ENCODE peak calls at places on chromosome 4, in nine cellular contexts. U, J, E, O, W, R, F, G and B are unnamed samples.
A peak's percentile ranks its signal among the peaks of the same experiment; 100 is the strongest.

GRCh38 chr4:95091272-95091671 is 333.5 kb downstream of the BMPR1B start:
- DNase-seq in U (no peak), J (no peak), E (no peak), O (no peak), W (peak; percentile 21), R (no peak), F (no peak), G (peak; percentile 48), B (no peak)

GRCh38 chr4:84673475-84674230 is 90.7 kb downstream of the CDS1 start:
- DNase-seq in U (no peak), J (peak; percentile 81), E (no peak), O (no peak), W (no peak), R (peak; percentile 76), F (no peak), G (peak; percentile 95), B (no peak)

GRCh38 chr4:169283114-169283509 is 12.4 kb upstream of the SH3RF1 start:
- DNase-seq in U (no peak), J (no peak), E (no peak), O (no peak), W (no peak), R (no peak), F (no peak), G (peak; percentile 86), B (no peak)

GRCh38 chr4:140037353-140038030 is 116.5 kb downstream of the MAML3 start:
- DNase-seq in U (no peak), J (no peak), E (no peak), O (no peak), W (no peak), R (peak; percentile 61), F (no peak), G (peak; percentile 95), B (no peak)

GRCh38 chr4:161949941-161950725 is 213.7 kb downstream of the FSTL5 start:
- DNase-seq in U (no peak), J (no peak), E (no peak), O (peak; percentile 22), W (no peak), R (peak; percentile 1), F (no peak), G (no peak), B (no peak)

GRCh38 chr4:168551211-168551610 is 54.4 kb downstream of the PALLD start:
- DNase-seq in U (no peak), J (peak; percentile 46), E (no peak), O (no peak), W (no peak), R (peak; percentile 23), F (no peak), G (peak; percentile 91), B (no peak)

GRCh38 chr4:16461362-16461761 is 235.1 kb upstream of the TAPT1 start:
- DNase-seq in U (no peak), J (peak; percentile 9), E (no peak), O (no peak), W (no peak), R (peak; percentile 41), F (no peak), G (no peak), B (no peak)

GRCh38 chr4:6556263-6556662 is 18.7 kb upstream of the MAN2B2 start:
- DNase-seq in U (no peak), J (no peak), E (no peak), O (no peak), W (no peak), R (no peak), F (no peak), G (no peak), B (no peak)

GRCh38 chr4:110631582-110632505 is 9.0 kb upstream of the PITX2 start:
- DNase-seq in U (peak; percentile 87), J (peak; percentile 78), E (peak; percentile 84), O (peak; percentile 93), W (no peak), R (peak; percentile 76), F (peak; percentile 70), G (peak; percentile 89), B (peak; percentile 88)

GRCh38 chr4:104491396-104491821 is 3.3 kb downstream of the CXXC4 start:
- DNase-seq in U (peak; percentile 58), J (no peak), E (peak; percentile 81), O (peak; percentile 64), W (peak; percentile 45), R (peak; percentile 13), F (peak; percentile 47), G (peak; percentile 2), B (peak; percentile 61)

GRCh38 chr4:53781614-53782467 is 190.6 kb upstream of the LNX1 start:
- DNase-seq in U (no peak), J (no peak), E (no peak), O (no peak), W (no peak), R (no peak), F (no peak), G (peak; percentile 63), B (no peak)

GRCh38 chr4:89283975-89284556 is 23.5 kb downstream of the GPRIN3 start:
- DNase-seq in U (no peak), J (no peak), E (no peak), O (no peak), W (no peak), R (no peak), F (no peak), G (no peak), B (no peak)

GRCh38 chr4:84503495-84504437 is 4.7 kb upstream of the NKX6-1 start:
- DNase-seq in U (peak; percentile 66), J (peak; percentile 42), E (peak; percentile 52), O (peak; percentile 91), W (no peak), R (peak; percentile 75), F (no peak), G (peak; percentile 80), B (peak; percentile 72)

GRCh38 chr4:185255868-185256267 is 46.5 kb downstream of the SNX25 start:
- DNase-seq in U (no peak), J (no peak), E (no peak), O (no peak), W (no peak), R (no peak), F (no peak), G (no peak), B (no peak)

GRCh38 chr4:83873996-83874395 is 338.1 kb downstream of the GPAT3 start:
- DNase-seq in U (no peak), J (no peak), E (no peak), O (no peak), W (no peak), R (no peak), F (no peak), G (no peak), B (no peak)

GRCh38 chr4:170772429-170772828 is 682.7 kb upstream of the AADAT start:
- DNase-seq in U (no peak), J (no peak), E (no peak), O (no peak), W (no peak), R (no peak), F (no peak), G (no peak), B (no peak)

GRCh38 chr4:86967061-86967460 is 32.2 kb downstream of the AFF1 start:
- DNase-seq in U (no peak), J (no peak), E (no peak), O (no peak), W (no peak), R (no peak), F (no peak), G (no peak), B (no peak)

GRCh38 chr4:143555676-143556075 is 42.2 kb downstream of the SMARCA5 start:
- DNase-seq in U (no peak), J (no peak), E (no peak), O (no peak), W (no peak), R (no peak), F (no peak), G (peak; percentile 18), B (no peak)

GRCh38 chr4:1512738-1513660 is 106.8 kb upstream of the NKX1-1 start:
- DNase-seq in U (no peak), J (no peak), E (peak; percentile 82), O (peak; percentile 85), W (no peak), R (no peak), F (peak; percentile 25), G (peak; percentile 9), B (peak; percentile 69)
- TF ChIP-seq CTCF in U (peak; percentile 35), J (peak; percentile 21), E (peak; percentile 44), O (peak; percentile 36), W (no peak), R (peak; percentile 79), F (peak; percentile 38), G (no peak), B (peak; percentile 21)

GRCh38 chr4:183407635-183408463 is 36.6 kb upstream of the CDKN2AIP start:
- DNase-seq in U (no peak), J (no peak), E (no peak), O (no peak), W (no peak), R (no peak), F (no peak), G (no peak), B (no peak)
- TF ChIP-seq CTCF in U (no peak), J (no peak), E (no peak), O (no peak), W (no peak), R (no peak), F (no peak), G (no peak), B (no peak)

DNA sequence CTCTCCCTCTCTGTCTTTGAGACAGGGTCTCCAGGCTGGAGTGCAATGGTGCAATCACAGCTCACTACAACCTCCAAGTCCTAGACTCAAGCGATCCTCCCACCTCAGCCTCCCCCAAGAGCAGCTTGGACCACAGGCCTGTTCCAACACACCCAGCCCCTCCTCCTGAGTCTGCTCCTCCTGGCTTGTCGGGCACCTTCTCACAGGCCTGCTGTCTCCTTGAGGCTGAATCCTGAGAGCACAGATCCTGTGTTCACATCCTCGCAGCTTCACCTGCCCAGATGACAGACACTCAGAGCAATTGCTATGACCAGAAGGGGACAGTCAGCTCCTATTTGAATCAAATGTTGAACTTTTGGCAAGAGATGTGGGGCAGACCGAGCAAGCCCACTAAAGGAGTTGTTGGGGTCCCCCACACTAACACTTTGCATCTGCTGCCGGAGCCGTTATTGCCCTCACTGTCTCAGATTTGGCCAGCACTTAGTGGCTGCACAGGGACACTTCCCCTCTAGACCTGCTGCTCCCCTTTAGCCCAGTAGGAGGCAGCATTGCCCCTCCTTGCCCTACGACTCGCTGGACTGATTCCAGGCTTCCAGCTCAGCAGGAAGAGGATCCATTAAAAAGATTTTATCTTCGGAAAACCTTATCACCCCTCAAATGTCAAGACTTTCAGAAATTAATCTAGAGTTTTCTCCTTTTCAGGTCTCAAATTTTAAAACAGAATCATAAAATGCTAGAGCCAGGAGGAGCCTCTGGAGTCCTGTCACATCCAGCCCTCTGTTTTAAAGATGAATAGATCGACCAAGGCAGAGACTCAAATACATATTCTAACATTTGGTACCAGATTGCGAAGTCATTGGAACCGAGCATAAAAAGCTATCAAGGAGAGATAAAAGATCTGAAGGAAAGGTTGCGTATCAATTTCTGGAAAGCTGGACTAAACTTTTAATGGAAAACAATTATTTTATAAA is 113.7 kb downstream of the USP46 start:
- DNase-seq in U (peak; percentile 72), J (peak; percentile 45), E (peak; percentile 81), O (peak; percentile 77), W (peak; percentile 82), R (peak; percentile 75), F (peak; percentile 79), G (peak; percentile 75), B (peak; percentile 73)
- TF ChIP-seq CTCF in U (peak; percentile 98), J (peak; percentile 94), E (peak; percentile 90), O (peak; percentile 98), W (peak; percentile 49), R (peak; percentile 79), F (peak; percentile 86), G (peak; percentile 96), B (peak; percentile 90)

DNA sequence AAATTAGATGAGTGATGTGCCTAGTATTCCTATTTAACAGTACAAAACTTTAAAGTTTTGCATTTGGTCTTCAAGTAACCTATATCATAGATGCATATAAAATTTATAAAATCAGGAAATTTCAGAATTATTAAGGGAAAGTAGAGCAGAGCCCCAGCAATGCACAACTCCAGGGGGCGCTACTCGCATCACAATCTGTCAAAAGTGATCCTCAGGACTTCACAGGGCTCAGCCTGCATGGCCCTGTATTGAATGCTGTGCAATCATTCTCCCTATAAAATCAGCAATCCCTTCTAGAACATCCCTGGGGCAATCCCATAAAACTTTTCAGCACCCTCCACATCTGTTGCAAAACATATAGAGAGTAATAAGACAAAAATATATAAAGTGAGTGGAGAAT is 12.4 kb upstream of the PPARGC1A start:
- DNase-seq in U (no peak), J (no peak), E (no peak), O (peak; percentile 7), W (no peak), R (no peak), F (no peak), G (no peak), B (no peak)
- TF ChIP-seq CTCF in U (no peak), J (peak; percentile 26), E (no peak), O (peak; percentile 57), W (no peak), R (no peak), F (no peak), G (no peak), B (no peak)